ENCODE peak calls at places on chromosomes 12 and 14, in seven cellular contexts. X is naive thymus-derived CD4-positive, alpha-beta T cell; D is astrocyte; R is IMR-90; F is upper lobe of right lung; V is transverse colon; U is heart right ventricle. I is an unnamed sample. For H3K4me1, the result is how much of the 10 kb centered on the place peaks cover.

GRCh38 chr12:3083241-3083921 is 6.2 kb downstream of the TSPAN9 start:
- DNase-seq in X (no peak), D (no peak), R (no peak), F (no peak), V (no peak), U (no peak), I (no peak)

GRCh38 chr12:98492580-98493140 is 22.7 kb upstream of the TMPO start:
- DNase-seq in X (no peak), D (no peak), R (no peak), F (no peak), V (no peak), U (no peak), I (no peak)

GRCh38 chr14:91140672-91141071 is 26.8 kb downstream of the DGLUCY start:
- DNase-seq in X (no peak), D (no peak), R (no peak), F (no peak), V (peak), U (no peak), I (no peak)

GRCh38 chr12:130762319-130762675 is 46.2 kb upstream of the RIMBP2 start:
- DNase-seq in X (no peak), D (no peak), R (no peak), F (no peak), V (no peak), U (no peak), I (no peak)

GRCh38 chr12:71160585-71160984 is 2.8 kb upstream of the TSPAN8 start:
- DNase-seq in X (no peak), D (peak), R (no peak), F (no peak), V (no peak), U (no peak), I (no peak)

GRCh38 chr14:73823339-73823885 is 28.2 kb upstream of the PTGR2 start:
- DNase-seq in X (no peak), D (no peak), R (no peak), F (no peak), V (no peak), U (no peak), I (no peak)

GRCh38 chr14:95981939-95982338 is 57.2 kb upstream of the C14orf132 start:
- DNase-seq in X (no peak), D (no peak), R (no peak), F (no peak), V (no peak), U (no peak), I (no peak)

GRCh38 chr12:9751204-9752144 is 9.2 kb downstream of the CD69 start:
- DNase-seq in X (no peak), D (no peak), R (peak), F (no peak), V (no peak), U (no peak), I (no peak)

GRCh38 chr12:120015313-120015712 is 26.3 kb downstream of the BICDL1 start:
- DNase-seq in X (no peak), D (no peak), R (no peak), F (no peak), V (no peak), U (no peak), I (no peak)

GRCh38 chr12:11630046-11630706 is 19.3 kb upstream of the ETV6 start:
- DNase-seq in X (no peak), D (no peak), R (no peak), F (no peak), V (no peak), U (no peak), I (no peak)

GRCh38 chr12:57514720-57515467 is 5.4 kb downstream of the DDIT3 start:
- DNase-seq in X (no peak), D (no peak), R (no peak), F (no peak), V (no peak), U (no peak), I (peak)

GRCh38 chr12:77485961-77486579 is 344.6 kb upstream of the NAV3 start:
- DNase-seq in X (no peak), D (no peak), R (no peak), F (no peak), V (no peak), U (no peak), I (no peak)

GRCh38 chr12:18492372-18493025 is 231.2 kb downstream of the PIK3C2G start:
- DNase-seq in X (no peak), D (peak), R (peak), F (no peak), V (no peak), U (no peak), I (no peak)

GRCh38 chr12:10563002-10563401 is 50.4 kb downstream of the MAGOHB start:
- DNase-seq in X (no peak), D (no peak), R (no peak), F (no peak), V (no peak), U (no peak), I (no peak)

GRCh38 chr14:75806247-75806876 is 145.3 kb downstream of the TTLL5 start:
- DNase-seq in X (no peak), D (no peak), R (no peak), F (no peak), V (no peak), U (peak), I (no peak)

GRCh38 chr12:128823216-128823915 is 392 bp downstream of the SLC15A4 start:
- DNase-seq in X (no peak), D (peak), R (no peak), F (peak), V (peak), U (no peak), I (peak)
- H3K4me1 ChIP-seq in X (under half), D (under half), R (under half), F (under half), V (under half), U (half or more), I (under half)

DNA sequence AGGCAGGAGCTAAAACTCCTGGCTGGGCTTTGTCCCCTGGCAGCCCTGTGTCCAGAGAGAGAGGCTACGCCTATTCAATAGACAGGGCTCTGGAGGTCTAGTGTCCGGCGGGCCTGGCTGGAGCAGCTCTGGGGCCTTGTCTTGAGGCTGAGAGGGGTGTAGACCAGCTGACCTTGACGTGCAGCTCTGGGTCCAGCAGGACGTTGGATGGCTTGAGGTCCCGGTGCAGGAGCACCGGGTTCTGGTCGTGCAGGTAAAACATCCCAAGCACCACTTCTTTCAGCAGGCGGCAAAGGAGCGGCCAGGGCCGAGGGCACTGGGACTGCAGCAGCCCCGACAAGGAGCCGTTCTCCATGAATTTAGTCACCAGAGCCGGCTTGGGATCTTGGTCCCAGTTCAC is 948 bp downstream of the RIPK3 start:
- DNase-seq in X (no peak), D (no peak), R (no peak), F (no peak), V (no peak), U (no peak), I (no peak)
- H3K4me3 ChIP-seq in X (peak), D (no peak), R (no peak), F (peak), V (peak), U (peak), I (peak)

DNA sequence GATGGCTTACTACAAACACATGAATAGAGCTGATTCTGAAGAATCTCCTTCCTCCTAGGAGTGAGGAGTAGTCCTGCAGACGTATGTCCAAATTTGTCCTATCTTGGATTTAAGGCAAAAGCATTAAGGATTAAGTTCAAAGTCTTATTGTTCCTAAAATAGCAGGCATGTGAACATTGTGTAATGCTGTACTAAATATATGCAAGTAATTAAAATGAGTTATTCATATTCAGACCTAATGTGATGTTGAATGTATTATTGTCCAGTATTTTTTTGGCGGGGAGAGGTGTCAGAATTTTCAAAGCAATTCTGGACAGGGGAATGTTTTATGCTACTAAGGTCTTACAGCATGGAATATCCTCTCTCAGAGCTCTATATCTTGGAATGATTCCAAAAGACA is 60.7 kb upstream of the STK38L start:
- DNase-seq in X (no peak), D (no peak), R (no peak), F (no peak), V (no peak), U (no peak), I (no peak)
- H3K4me1 ChIP-seq in X (under half), D (half or more), R (under half), F (under half), V (under half), U (half or more), I (under half)

GRCh38 chr12:124917841-124918621 is 3.6 kb upstream of the UBC start:
- DNase-seq in X (no peak), D (no peak), R (peak), F (no peak), V (no peak), U (no peak), I (no peak)

GRCh38 chr12:124919646-124920352 is 5.3 kb upstream of the UBC start:
- DNase-seq in X (no peak), D (peak), R (peak), F (no peak), V (no peak), U (no peak), I (no peak)

GRCh38 chr12:124921200-124922008 is 7.0 kb upstream of the UBC start:
- DNase-seq in X (no peak), D (peak), R (peak), F (no peak), V (peak), U (peak), I (peak)

GRCh38 chr12:124917135-124917840 is 2.8 kb upstream of the UBC start:
- DNase-seq in X (peak), D (peak), R (peak), F (peak), V (peak), U (peak), I (peak)

DNA sequence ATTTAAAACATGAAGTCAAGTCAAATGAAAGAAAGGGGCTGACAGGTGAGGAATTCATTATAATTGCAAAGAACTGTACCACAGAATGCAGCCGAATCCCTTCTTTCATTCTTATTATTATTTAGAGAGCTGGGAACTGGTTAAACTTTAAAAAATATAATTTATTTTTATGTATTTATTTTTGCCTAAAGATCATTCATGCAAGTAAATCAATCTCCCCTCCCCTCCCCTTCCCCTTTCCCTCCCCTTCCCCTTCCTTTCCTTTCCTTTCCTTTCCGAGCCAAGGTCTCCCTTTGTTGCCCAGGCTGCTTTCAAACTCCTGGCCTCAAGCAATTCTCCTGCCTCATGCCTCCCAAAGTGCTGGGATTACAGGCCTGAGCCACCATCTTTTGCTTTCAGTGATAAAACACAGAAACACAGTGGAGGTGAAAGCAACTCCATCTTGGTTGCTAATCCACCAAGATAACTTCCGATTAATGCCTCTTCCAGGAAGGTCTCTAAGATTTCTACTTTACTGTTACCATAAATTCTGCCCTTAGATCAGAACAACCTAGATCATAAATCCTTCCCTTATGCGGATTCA is 6.0 kb upstream of the UBC start:
- DNase-seq in X (no peak), D (no peak), R (no peak), F (no peak), V (no peak), U (no peak), I (no peak)
- H3K4me3 ChIP-seq in X (peak), D (no peak), R (no peak), F (no peak), V (no peak), U (no peak), I (no peak)

GRCh38 chr12:116689586-116689985 is 48.3 kb downstream of the SPRING1 start:
- DNase-seq in X (no peak), D (no peak), R (no peak), F (no peak), V (no peak), U (no peak), I (no peak)

GRCh38 chr12:116687888-116688287 is 50.0 kb downstream of the SPRING1 start:
- DNase-seq in X (no peak), D (no peak), R (no peak), F (no peak), V (peak), U (peak), I (peak)

GRCh38 chr12:116690016-116690709 is 47.7 kb downstream of the SPRING1 start:
- DNase-seq in X (no peak), D (no peak), R (no peak), F (no peak), V (no peak), U (no peak), I (no peak)

GRCh38 chr12:116684891-116685290 is 53.0 kb downstream of the SPRING1 start:
- DNase-seq in X (no peak), D (no peak), R (no peak), F (no peak), V (no peak), U (no peak), I (no peak)
- H3K4me1 ChIP-seq in X (under half), D (under half), R (under half), F (under half), V (under half), U (under half), I (under half)

I was measured in right cardiac atrium.